ENCODE peak calls at places on chromosome 15, in four cellular contexts. Y is CD4-positive, alpha-beta memory T cell; M is ovary; V is A673. S is an unnamed sample. For H3K36me3, the result is how much of the 10 kb centered on the place peaks cover.

GRCh38 chr15:39786444-39787056 is 3.9 kb upstream of the FSIP1 start:
- DNase-seq in Y (peak), M (no peak), V (peak), S (no peak)

GRCh38 chr15:59344311-59344710 is 28.4 kb downstream of the MYO1E start:
- DNase-seq in Y (no peak), M (no peak), V (no peak), S (no peak)

GRCh38 chr15:31905054-31905453 is 125.3 kb upstream of the CHRNA7 start:
- DNase-seq in Y (no peak), M (no peak), V (no peak), S (no peak)

GRCh38 chr15:96893159-96893906 is 562.8 kb downstream of the NR2F2 start:
- DNase-seq in Y (no peak), M (no peak), V (peak), S (no peak)

GRCh38 chr15:88428805-88429605 is 38.2 kb downstream of the MRPL46 start:
- DNase-seq in Y (no peak), M (no peak), V (no peak), S (no peak)

GRCh38 chr15:40564591-40565332 is at the start of gene CCDC32:
- DNase-seq in Y (peak), M (peak), V (peak), S (peak)

GRCh38 chr15:66891776-66892175 is 173.6 kb upstream of the SMAD3 start:
- DNase-seq in Y (no peak), M (no peak), V (no peak), S (no peak)

GRCh38 chr15:92878593-92879053 is 21.5 kb upstream of the CHD2 start:
- DNase-seq in Y (no peak), M (no peak), V (no peak), S (no peak)

GRCh38 chr15:66802087-66803001 is 100.3 kb downstream of the SMAD6 start:
- DNase-seq in Y (no peak), M (no peak), V (peak), S (no peak)

GRCh38 chr15:70604671-70605070 is 158.7 kb downstream of the UACA start:
- DNase-seq in Y (no peak), M (peak), V (peak), S (no peak)

GRCh38 chr15:72315706-72316370 is 4.1 kb downstream of the CELF6 start:
- DNase-seq in Y (no peak), M (no peak), V (peak), S (no peak)

GRCh38 chr15:72319985-72320671 is at the start of gene CELF6:
- DNase-seq in Y (peak), M (peak), V (peak), S (peak)

GRCh38 chr15:67967871-67968423 is 86.2 kb upstream of the PIAS1 start:
- DNase-seq in Y (no peak), M (peak), V (peak), S (peak)

GRCh38 chr15:66707310-66708160 is 5.5 kb downstream of the SMAD6 start:
- DNase-seq in Y (no peak), M (peak), V (peak), S (peak)

GRCh38 chr15:75647370-75648155 is at the start of gene SNX33:
- DNase-seq in Y (peak), M (peak), V (peak), S (peak)

GRCh38 chr15:40244961-40245523 is 6.2 kb downstream of the PAK6 start:
- DNase-seq in Y (no peak), M (no peak), V (no peak), S (no peak)

GRCh38 chr15:77869021-77869895 is 208.3 kb downstream of the TBC1D2B start:
- DNase-seq in Y (no peak), M (no peak), V (peak), S (no peak)

GRCh38 chr15:57640935-57641682 is 49.4 kb downstream of the MYZAP start:
- DNase-seq in Y (no peak), M (no peak), V (peak), S (no peak)

GRCh38 chr15:77702211-77702957 is 69.7 kb upstream of the LINGO1 start:
- DNase-seq in Y (no peak), M (no peak), V (no peak), S (no peak)

GRCh38 chr15:69609176-69609575 is 156.6 kb downstream of the RPLP1 start:
- DNase-seq in Y (no peak), M (no peak), V (no peak), S (peak)

GRCh38 chr15:68679961-68680371 is 101.2 kb downstream of the CORO2B start:
- DNase-seq in Y (no peak), M (peak), V (no peak), S (no peak)

DNA sequence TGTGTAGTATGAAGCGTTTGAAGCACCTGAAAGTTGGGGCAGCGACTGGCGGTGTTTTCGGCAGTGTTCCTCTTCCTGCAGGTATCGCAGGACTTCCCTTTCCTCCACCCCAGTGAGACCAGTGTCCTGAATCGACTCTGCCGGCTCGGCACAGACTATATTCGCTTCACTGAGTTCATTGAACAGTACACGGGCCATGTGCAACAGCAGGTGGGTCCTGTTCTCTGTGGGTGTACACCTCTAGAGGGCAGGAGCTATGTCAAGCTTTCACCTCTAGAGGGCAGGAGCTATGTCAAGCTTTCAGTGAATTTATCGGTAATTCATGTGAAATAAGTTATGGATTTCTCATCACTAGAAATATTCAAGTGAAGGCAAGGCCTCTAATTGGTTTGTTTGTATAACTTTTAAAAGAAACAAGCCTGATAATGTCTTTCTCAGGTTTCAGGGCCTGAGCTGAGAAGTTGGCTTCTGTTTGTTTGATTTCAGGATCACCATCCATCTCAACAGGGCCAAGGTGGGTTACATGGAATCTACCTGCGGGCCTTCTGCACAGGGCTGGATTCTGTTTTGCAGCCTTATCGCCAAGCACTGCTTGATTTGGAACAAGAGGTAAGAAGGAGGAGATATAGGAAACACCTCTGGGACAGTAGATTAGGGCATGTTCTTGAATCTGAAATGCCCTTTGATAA is 5.3 kb downstream of the TUBGCP4 start:
- DNase-seq in Y (peak), M (no peak), V (peak), S (no peak)
- H3K36me3 ChIP-seq in Y (under half), M (under half), V (under half), S (under half)

GRCh38 chr15:60345616-60346015 is 52.2 kb downstream of the ANXA2 start:
- DNase-seq in Y (no peak), M (no peak), V (no peak), S (no peak)
- H3K36me3 ChIP-seq in Y (under half), M (under half), V (under half), S (under half)

GRCh38 chr15:101672298-101672697 is 20.1 kb upstream of the TM2D3 start:
- DNase-seq in Y (no peak), M (no peak), V (no peak), S (no peak)

GRCh38 chr15:101675015-101675414 is 22.8 kb upstream of the TM2D3 start:
- DNase-seq in Y (no peak), M (no peak), V (no peak), S (no peak)

GRCh38 chr15:101664303-101664913 is 12.2 kb upstream of the TM2D3 start:
- DNase-seq in Y (no peak), M (no peak), V (peak), S (no peak)

DNA sequence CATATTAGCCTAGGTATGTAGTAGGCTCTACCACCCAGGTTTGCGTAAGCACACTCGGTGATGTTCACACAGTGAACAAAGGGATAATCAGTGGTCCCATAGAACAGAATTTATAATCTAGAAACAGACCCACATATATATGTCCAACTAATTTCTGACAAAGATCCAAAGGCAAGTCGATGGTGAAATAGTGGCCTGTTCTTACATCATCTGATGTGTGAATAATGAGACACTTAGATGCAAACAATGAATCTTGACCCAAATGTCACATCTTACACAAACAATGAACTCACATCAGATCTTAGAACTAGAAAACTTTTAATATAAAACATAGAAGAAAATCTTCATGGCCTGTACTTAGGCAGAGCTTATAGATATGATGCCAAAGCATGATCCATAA is 17.6 kb upstream of the TM2D3 start:
- DNase-seq in Y (no peak), M (no peak), V (no peak), S (no peak)
- H3K36me3 ChIP-seq in Y (under half), M (under half), V (under half), S (under half)

GRCh38 chr15:73944161-73945099 is 18.2 kb downstream of the LOXL1 start:
- DNase-seq in Y (no peak), M (no peak), V (no peak), S (no peak)

GRCh38 chr15:73946795-73947370 is 20.6 kb downstream of the LOXL1 start:
- DNase-seq in Y (no peak), M (no peak), V (no peak), S (no peak)

GRCh38 chr15:73945109-73945508 is 18.8 kb downstream of the LOXL1 start:
- DNase-seq in Y (no peak), M (no peak), V (no peak), S (no peak)

GRCh38 chr15:73947651-73948050 is 21.4 kb downstream of the LOXL1 start:
- DNase-seq in Y (no peak), M (no peak), V (no peak), S (no peak)

DNA sequence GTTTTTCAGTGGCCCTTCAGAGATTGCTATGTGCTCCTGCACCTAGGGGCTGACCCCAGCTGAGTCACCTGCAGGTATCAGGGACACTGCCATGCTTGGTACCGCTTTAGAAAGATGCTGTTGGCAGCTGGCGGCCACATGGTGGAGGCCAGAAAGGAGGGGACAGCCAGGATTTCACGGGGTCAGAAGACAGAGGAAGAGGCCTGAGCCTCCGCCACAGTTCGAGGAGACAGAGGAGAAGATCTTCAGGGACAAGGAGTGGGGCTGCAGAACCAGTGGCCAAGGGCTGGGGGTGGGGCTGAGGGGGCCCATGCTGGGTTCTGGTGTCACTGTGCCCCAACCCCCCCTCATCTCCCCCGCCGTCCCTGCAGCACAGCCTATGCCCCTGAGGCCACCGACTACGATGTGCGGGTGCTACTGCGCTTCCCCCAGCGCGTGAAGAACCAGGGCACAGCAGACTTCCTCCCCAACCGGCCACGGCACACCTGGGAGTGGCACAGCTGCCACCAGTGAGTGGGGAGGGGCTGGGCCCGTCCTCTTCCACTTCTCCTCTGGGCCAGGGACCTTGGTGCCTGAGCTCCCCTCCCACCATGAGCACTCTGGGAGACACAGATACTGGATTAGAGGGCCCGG is 19.9 kb downstream of the LOXL1 start:
- DNase-seq in Y (no peak), M (no peak), V (no peak), S (no peak)
- H3K36me3 ChIP-seq in Y (under half), M (under half), V (under half), S (under half)

DNA sequence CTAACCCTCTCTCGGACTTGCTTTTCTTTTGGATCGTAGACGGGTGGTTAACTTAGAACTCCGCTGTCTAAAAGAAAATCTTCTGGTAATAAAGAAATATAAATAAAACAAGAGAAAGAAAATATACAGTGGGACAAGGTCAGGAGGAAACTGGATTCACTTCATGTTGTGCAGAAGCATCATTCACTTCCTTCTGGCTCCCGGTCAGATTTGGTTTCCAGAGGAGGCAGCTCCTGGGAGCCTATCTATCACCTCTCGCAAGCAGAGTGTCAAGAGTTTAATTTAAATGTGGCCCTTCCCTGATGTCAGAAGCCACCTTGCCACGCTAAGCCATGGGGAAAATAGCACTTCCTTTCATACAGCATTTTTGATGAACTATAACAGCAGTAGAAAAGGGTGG is 139.2 kb downstream of the NSMCE3 start:
- DNase-seq in Y (no peak), M (no peak), V (no peak), S (no peak)
- H3K36me3 ChIP-seq in Y (under half), M (under half), V (under half), S (under half)

GRCh38 chr15:48580736-48581135 is 64.8 kb downstream of the FBN1 start:
- DNase-seq in Y (no peak), M (no peak), V (no peak), S (no peak)
- H3K36me3 ChIP-seq in Y (under half), M (under half), V (under half), S (under half)

GRCh38 chr15:44569316-44569715 is 32.4 kb downstream of the EIF3J start:
- DNase-seq in Y (no peak), M (no peak), V (no peak), S (no peak)
- H3K36me3 ChIP-seq in Y (half or more), M (under half), V (under half), S (half or more)

DNA sequence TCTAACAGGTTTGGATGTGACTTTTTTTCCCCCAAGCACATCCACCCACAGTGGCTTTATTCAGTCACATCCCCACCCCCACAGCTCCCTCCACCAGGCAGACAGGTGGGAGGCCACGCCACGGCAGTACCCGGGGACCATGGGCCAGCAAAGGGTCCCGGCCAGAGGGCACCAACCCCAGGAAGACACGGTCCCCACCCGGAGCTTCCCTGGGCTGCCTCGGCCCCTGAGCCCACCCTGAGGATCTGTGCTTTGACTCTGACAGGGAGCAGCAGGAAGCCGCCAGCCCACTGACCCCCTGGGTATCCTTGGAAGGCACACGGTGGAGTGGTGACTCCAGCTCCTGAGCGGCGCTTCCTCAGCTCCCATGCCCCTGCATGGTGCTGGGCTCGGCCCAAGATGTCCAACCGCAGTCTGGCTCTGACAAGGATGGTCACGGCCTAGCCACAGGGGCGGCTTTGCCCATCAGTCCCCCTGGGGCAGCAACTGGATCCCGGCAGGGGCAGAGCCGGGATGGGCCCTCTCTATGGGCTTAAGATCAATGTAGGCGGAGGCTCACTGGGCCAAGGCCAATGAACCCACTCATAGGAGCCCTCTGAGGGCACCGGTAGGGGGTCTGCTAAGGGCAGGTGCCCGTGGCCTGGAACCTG is 66.2 kb upstream of the TTBK2 start:
- DNase-seq in Y (no peak), M (no peak), V (no peak), S (no peak)
- H3K36me3 ChIP-seq in Y (under half), M (under half), V (under half), S (under half)

DNA sequence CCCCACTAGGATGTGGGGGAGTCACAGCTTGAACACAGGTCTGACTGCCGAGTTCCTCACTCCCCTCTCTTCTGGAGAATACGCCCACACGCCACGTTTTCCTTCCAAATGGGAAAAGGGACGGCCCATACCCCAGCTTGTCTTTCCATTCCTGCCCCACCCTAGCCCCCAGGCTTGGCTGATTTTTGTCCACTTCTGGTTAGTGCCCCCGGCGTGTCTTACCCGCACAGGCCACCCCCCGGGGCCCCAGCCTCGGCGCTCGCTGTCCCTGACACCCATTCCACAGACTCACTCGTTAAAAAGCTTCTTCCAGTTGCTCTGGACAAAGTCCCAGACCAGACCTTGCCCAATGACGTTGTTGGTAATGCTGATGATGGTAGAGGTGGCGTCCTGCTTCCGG is 14.5 kb downstream of the MESP2 start:
- DNase-seq in Y (no peak), M (no peak), V (no peak), S (no peak)
- H3K36me3 ChIP-seq in Y (under half), M (under half), V (under half), S (under half)